ENCODE peak calls at places on chromosomes 5 and 9, in five cellular contexts. E is GM13976, I is dorsolateral prefrontal cortex, U is sigmoid colon, A is colonic mucosa. J is an unnamed sample.

GRCh38 chr5:66963559-66963971 is 233.0 kb downstream of the CD180 start:
- DNase-seq in E (no peak), I (no peak), U (no peak), A (no peak), J (no peak)

GRCh38 chr5:74945561-74946165 is 79.5 kb upstream of the FAM169A start:
- DNase-seq in E (peak; percentile 34), I (no peak), U (no peak), A (no peak), J (no peak)

GRCh38 chr5:124650960-124651662 is 95.3 kb downstream of the ZNF608 start:
- DNase-seq in E (no peak), I (no peak), U (no peak), A (no peak), J (no peak)

GRCh38 chr5:14996997-14997396 is 125.4 kb upstream of the ANKH start:
- DNase-seq in E (peak; percentile 51), I (no peak), U (no peak), A (no peak), J (no peak)

GRCh38 chr9:31520301-31521085 is 864.0 kb upstream of the ACO1 start:
- DNase-seq in E (no peak), I (no peak), U (no peak), A (no peak), J (no peak)

GRCh38 chr9:18935521-18935920 is 97.5 kb downstream of the SAXO1 start:
- DNase-seq in E (no peak), I (no peak), U (no peak), A (no peak), J (no peak)

GRCh38 chr5:170985486-170985885 is 123.7 kb downstream of the RANBP17 start:
- DNase-seq in E (no peak), I (no peak), U (no peak), A (no peak), J (no peak)

GRCh38 chr5:136731241-136731885 is 366.0 kb upstream of the TRPC7 start:
- DNase-seq in E (no peak), I (no peak), U (no peak), A (no peak), J (no peak)

GRCh38 chr5:50553560-50553984 is 112.5 kb upstream of the EMB start:
- DNase-seq in E (no peak), I (no peak), U (no peak), A (no peak), J (no peak)

GRCh38 chr9:108859459-108860114 is 2.5 kb upstream of the ACTL7A start:
- DNase-seq in E (no peak), I (no peak), U (no peak), A (no peak), J (peak; percentile 56)

GRCh38 chr9:81370650-81371049 is 318.7 kb downstream of the TLE1 start:
- DNase-seq in E (no peak), I (no peak), U (no peak), A (no peak), J (no peak)

GRCh38 chr9:99057665-99058625 is 47.0 kb upstream of the TGFBR1 start:
- DNase-seq in E (peak; percentile 62), I (no peak), U (no peak), A (peak; percentile 57), J (no peak)

GRCh38 chr9:128940271-128940921 is 7.0 kb downstream of the DOLK start:
- DNase-seq in E (no peak), I (no peak), U (peak; percentile 56), A (no peak), J (no peak)

GRCh38 chr9:93898502-93899426 is 56.4 kb downstream of the BARX1 start:
- DNase-seq in E (peak; percentile 17), I (no peak), U (peak; percentile 56), A (no peak), J (no peak)

GRCh38 chr5:95390812-95391492 is at the start of gene FAM81B:
- DNase-seq in E (no peak), I (no peak), U (no peak), A (no peak), J (no peak)

GRCh38 chr5:108655750-108656450 is 91.8 kb upstream of the FER start:
- DNase-seq in E (no peak), I (no peak), U (no peak), A (no peak), J (peak; percentile 7)

GRCh38 chr5:65925094-65925600 is 1.2 kb upstream of the ERBIN start:
- DNase-seq in E (peak; percentile 84), I (peak; percentile 80), U (peak; percentile 87), A (peak; percentile 76), J (no peak)

GRCh38 chr5:40779561-40779960 is 18.6 kb downstream of the PRKAA1 start:
- DNase-seq in E (no peak), I (no peak), U (no peak), A (no peak), J (no peak)

GRCh38 chr5:36156124-36156601 is 4.3 kb downstream of the SKP2 start:
- DNase-seq in E (no peak), I (no peak), U (no peak), A (no peak), J (peak; percentile 66)

GRCh38 chr9:71692337-71692736 is 76.0 kb downstream of the CEMIP2 start:
- DNase-seq in E (no peak), I (no peak), U (no peak), A (no peak), J (no peak)

GRCh38 chr9:112945620-112946208 is 55.0 kb upstream of the SLC46A2 start:
- DNase-seq in E (no peak), I (no peak), U (no peak), A (peak; percentile 17), J (no peak)
- TF ChIP-seq CTCF in E (no peak), I (no peak), U (no peak), A (no peak), J (peak; percentile 36)

DNA sequence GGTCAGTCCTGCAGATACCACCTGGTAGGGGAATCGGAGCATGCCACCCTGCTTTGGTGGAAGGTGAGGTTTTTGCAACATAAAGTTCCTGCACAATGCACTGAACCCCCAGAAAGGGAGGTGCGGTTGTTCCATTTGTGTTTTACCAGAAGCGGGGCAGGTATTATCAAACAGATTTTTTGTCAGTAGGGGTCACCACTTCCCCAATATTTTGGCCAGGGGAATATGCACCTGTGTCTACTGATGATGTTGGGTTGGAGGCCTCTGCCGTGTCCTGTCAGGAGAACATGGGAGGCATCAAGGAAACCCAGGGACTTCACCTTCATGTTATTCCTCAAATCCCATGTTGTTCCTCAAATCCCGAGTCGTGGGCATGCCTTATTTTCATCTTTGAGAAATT is 438.7 kb downstream of the NTRK2 start:
- DNase-seq in E (no peak), I (no peak), U (no peak), A (no peak), J (no peak)
- TF ChIP-seq CTCF in E (no peak), I (no peak), U (no peak), A (no peak), J (peak; percentile 31)

GRCh38 chr5:141846031-141846430 is 32.2 kb downstream of the PCDH1 start:
- DNase-seq in E (no peak), I (peak; percentile 94), U (no peak), A (no peak), J (no peak)
- TF ChIP-seq CTCF in E (no peak), I (no peak), U (no peak), A (no peak), J (no peak)

GRCh38 chr9:135221951-135222631 is 134.6 kb downstream of the OLFM1 start:
- DNase-seq in E (no peak), I (peak; percentile 29), U (peak; percentile 50), A (no peak), J (no peak)
- TF ChIP-seq CTCF in E (no peak), I (peak; percentile 3), U (no peak), A (no peak), J (no peak)

DNA sequence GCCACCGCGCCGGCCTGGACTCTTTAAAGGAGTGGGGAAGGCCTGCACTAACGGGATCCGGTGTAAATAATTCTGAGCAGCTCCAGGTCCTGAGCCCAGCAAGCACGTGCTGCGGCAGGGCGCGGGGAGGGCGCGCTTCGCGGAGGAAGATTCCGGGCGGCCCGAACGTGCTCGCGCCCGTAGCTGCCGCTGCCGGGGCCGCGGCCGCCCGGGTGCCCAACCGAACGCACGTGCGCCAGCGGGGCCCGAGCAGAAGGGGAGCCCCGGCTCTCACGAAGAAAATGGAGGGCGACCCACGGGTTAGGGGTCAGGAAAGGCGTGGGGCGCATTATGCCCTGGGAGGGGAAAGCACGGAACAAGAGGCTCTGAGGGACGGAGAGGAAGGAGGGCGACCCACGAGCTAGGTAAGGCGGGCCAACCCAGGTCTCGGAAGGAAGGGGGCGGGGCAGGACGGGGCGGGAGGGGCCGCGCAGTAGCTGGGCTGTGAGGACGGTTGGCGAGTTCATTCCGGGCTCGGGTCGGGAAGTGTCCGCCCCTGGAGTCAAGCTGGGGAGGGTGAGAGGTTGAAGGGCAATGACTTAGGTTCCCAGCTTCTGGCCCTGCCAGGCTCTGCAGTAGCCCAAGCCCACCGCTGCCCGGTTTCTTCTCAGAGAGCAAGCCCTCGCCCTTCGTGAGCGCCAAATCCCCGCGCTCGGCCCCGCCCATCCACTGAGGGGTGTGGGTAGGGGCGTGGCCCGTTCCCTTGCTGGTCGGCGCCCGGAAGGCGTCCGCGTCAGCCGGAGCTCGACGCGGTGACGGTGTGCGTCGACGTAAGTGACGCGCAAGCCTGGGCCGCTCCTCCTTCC is at the start of gene ZNF131:
- DNase-seq in E (peak; percentile 96), I (peak; percentile 98), U (peak; percentile 98), A (peak; percentile 97), J (peak; percentile 32)
- TF ChIP-seq CTCF in E (no peak), I (no peak), U (no peak), A (no peak), J (no peak)

GRCh38 chr9:111720170-111720569 is 58.8 kb downstream of the GNG10 start:
- DNase-seq in E (no peak), I (no peak), U (no peak), A (no peak), J (no peak)
- TF ChIP-seq CTCF in E (no peak), I (no peak), U (no peak), A (no peak), J (no peak)

GRCh38 chr9:24828687-24829086 is 283.0 kb upstream of the IZUMO3 start:
- DNase-seq in E (no peak), I (no peak), U (no peak), A (no peak), J (no peak)

DNA sequence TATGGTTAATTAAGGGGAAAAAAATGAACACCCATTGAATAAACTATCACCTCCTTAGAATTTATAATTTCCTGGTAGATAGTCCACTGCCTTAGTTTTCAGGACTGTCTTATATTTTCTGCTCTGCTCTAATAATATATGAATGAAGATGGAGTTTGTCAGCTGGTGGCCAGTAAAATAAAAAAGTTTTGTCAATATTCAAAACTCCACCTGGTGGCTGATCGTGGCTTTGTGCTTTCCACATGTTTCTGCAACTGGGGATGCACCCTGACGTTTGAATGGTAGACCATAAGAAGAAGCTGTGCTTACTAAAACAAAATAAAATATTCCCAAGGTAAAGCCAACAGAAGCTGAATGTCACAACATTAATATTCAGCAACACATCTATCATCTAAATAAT is 286.6 kb upstream of the IZUMO3 start:
- DNase-seq in E (no peak), I (no peak), U (no peak), A (no peak), J (no peak)
- TF ChIP-seq CTCF in E (no peak), I (peak; percentile 33), U (no peak), A (no peak), J (no peak)

GRCh38 chr5:43231977-43232376 is 40.0 kb downstream of the NIM1K start:
- DNase-seq in E (no peak), I (no peak), U (no peak), A (no peak), J (no peak)
- TF ChIP-seq CTCF in E (no peak), I (no peak), U (no peak), A (no peak), J (peak; percentile 66)

GRCh38 chr9:135671591-135672041 is 8.5 kb downstream of the LCN9 start:
- DNase-seq in E (no peak), I (no peak), U (peak; percentile 52), A (no peak), J (no peak)
- TF ChIP-seq CTCF in E (no peak), I (no peak), U (no peak), A (no peak), J (no peak)

J was measured in keratinocyte.